ENCODE peak calls at places on chromosomes 16 and 17, in eight cellular contexts. Y is activated CD8-positive, alpha-beta memory T cell treated with anti-CD3 and anti-CD28 coated beads for 4 hours; M is cardiac septum; C is activated naive CD8-positive, alpha-beta T cell treated with anti-CD3 and anti-CD28 coated beads for 36 hours; Q is naive thymus-derived CD8-positive, alpha-beta T cell; U is activated CD8-positive, alpha-beta T cell treated with anti-CD3 and anti-CD28 coated beads, Interleukin-2, amount 10 ng/mL, durations not matched to agents 7 days and 5 days; S is AG08396; I is HuH-7.5. H is an unnamed sample.

GRCh38 chr16:69131749-69132423 is 502 bp downstream of the CHTF8 start:
- DNase-seq in Y (peak), C (peak), U (peak), I (peak), Q (peak), S (peak), M (peak), H (peak)

GRCh38 chr17:46002973-46003316 is 3.9 kb downstream of the STH start:
- DNase-seq in I (no peak), M (no peak), S (no peak), Q (no peak), U (no peak), Y (no peak), C (no peak), H (no peak)

GRCh38 chr17:27506348-27507218 is 50.3 kb downstream of the KSR1 start:
- DNase-seq in Y (no peak), U (no peak), M (no peak), Q (no peak), I (no peak), S (no peak), C (peak), H (no peak)

GRCh38 chr17:17819561-17819995 is 17.2 kb downstream of the SREBF1 start:
- DNase-seq in Y (peak), Q (no peak), I (peak), U (peak), S (peak), C (peak), M (no peak), H (peak)

GRCh38 chr16:56478228-56479049 is 27.1 kb downstream of the OGFOD1 start:
- DNase-seq in Q (no peak), M (no peak), Y (no peak), C (peak), I (no peak), S (no peak), U (no peak), H (peak)

GRCh38 chr16:55058576-55058975 is 127.9 kb downstream of the IRX5 start:
- DNase-seq in C (no peak), U (no peak), I (no peak), S (no peak), M (peak), Q (peak), Y (no peak), H (no peak)

GRCh38 chr16:73048292-73049050 is 543 bp upstream of the ZFHX3 start:
- DNase-seq in C (no peak), U (no peak), S (no peak), Y (no peak), I (no peak), Q (no peak), M (peak), H (peak)

GRCh38 chr16:4159726-4160125 is 43.5 kb upstream of the ADCY9 start:
- DNase-seq in U (no peak), I (no peak), C (no peak), Q (no peak), Y (no peak), M (no peak), S (no peak), H (no peak)

GRCh38 chr17:72383053-72383847 is 262.4 kb downstream of the SOX9 start:
- DNase-seq in S (no peak), M (no peak), Q (no peak), C (no peak), Y (no peak), U (no peak), I (no peak), H (no peak)

GRCh38 chr16:80739523-80739922 is 64.9 kb downstream of the CDYL2 start:
- DNase-seq in U (no peak), S (no peak), Q (no peak), I (no peak), C (peak), Y (no peak), M (no peak), H (no peak)